ENCODE peak calls at places on chromosome 16, in seven cellular contexts. J is foreskin fibroblast; H is ovary; N is stomach; B is BE2C; D is transverse colon; F is CD8-positive, alpha-beta T cell. O is an unnamed sample.

GRCh38 chr16:89826531-89827382 is 1.5 kb upstream of the SPIRE2 start:
- DNase-seq in J (no peak), D (no peak), B (no peak), F (no peak), N (peak), H (no peak), O (no peak)

GRCh38 chr16:72092832-72093447 is 480 bp downstream of the TXNL4B start:
- DNase-seq in J (peak), D (no peak), B (no peak), N (no peak), F (no peak), H (no peak), O (peak)

GRCh38 chr16:84497836-84498610 is 6.4 kb downstream of the MEAK7 start:
- DNase-seq in F (no peak), B (no peak), J (no peak), H (no peak), N (no peak), D (no peak), O (no peak)

GRCh38 chr16:12801511-12802042 is 2.1 kb downstream of the CPPED1 start:
- DNase-seq in N (no peak), D (peak), J (peak), F (no peak), H (peak), B (no peak), O (peak)

GRCh38 chr16:81655474-81656162 is 123.5 kb upstream of the PLCG2 start:
- DNase-seq in H (no peak), J (no peak), B (no peak), D (no peak), F (no peak), N (no peak), O (no peak)

GRCh38 chr16:30049871-30050270 is 15.7 kb upstream of the ALDOA start:
- DNase-seq in F (no peak), D (no peak), B (no peak), N (no peak), H (no peak), J (no peak), O (no peak)

GRCh38 chr16:75264531-75264998 is 13.1 kb upstream of the BCAR1 start:
- DNase-seq in D (no peak), J (peak), F (no peak), H (peak), N (no peak), B (no peak), O (peak)

GRCh38 chr16:85928411-85928820 is 29.5 kb downstream of the IRF8 start:
- DNase-seq in N (no peak), F (no peak), D (peak), B (no peak), H (peak), J (peak), O (no peak)

GRCh38 chr16:14374451-14375131 is 255.5 kb downstream of the PARN start:
- DNase-seq in F (no peak), N (no peak), H (no peak), B (no peak), J (no peak), D (no peak), O (no peak)

GRCh38 chr16:76222087-76222486 is 55.1 kb upstream of the CNTNAP4 start:
- DNase-seq in F (no peak), D (no peak), H (no peak), B (no peak), N (no peak), J (no peak), O (no peak)

GRCh38 chr16:7998789-7999453 is 591.4 kb downstream of the TMEM114 start:
- DNase-seq in B (no peak), J (no peak), F (no peak), D (no peak), N (no peak), H (no peak), O (no peak)

GRCh38 chr16:27739606-27740357 is 189.8 kb downstream of the KATNIP start:
- DNase-seq in J (no peak), F (no peak), B (no peak), H (no peak), N (no peak), D (no peak), O (peak)

GRCh38 chr16:1677339-1677738 is 740 bp upstream of the JPT2 start:
- DNase-seq in N (no peak), F (no peak), H (no peak), D (no peak), B (no peak), J (no peak), O (no peak)

GRCh38 chr16:52212841-52213240 is 334.1 kb downstream of the TOX3 start:
- DNase-seq in F (no peak), H (no peak), N (no peak), B (no peak), J (no peak), D (no peak), O (no peak)

GRCh38 chr16:280552-280951 is at the start of gene ARHGDIG:
- DNase-seq in B (peak), J (no peak), D (no peak), H (no peak), N (no peak), F (no peak), O (no peak)

GRCh38 chr16:23420011-23420410 is 33.0 kb downstream of the COG7 start:
- DNase-seq in N (no peak), J (peak), H (no peak), F (no peak), D (no peak), B (no peak), O (peak)

GRCh38 chr16:49465661-49466528 is 92.3 kb downstream of the C16orf78 start:
- DNase-seq in H (peak), D (no peak), B (no peak), N (peak), F (no peak), J (no peak), O (no peak)

GRCh38 chr16:29665294-29666077 is 2.4 kb downstream of the SPN start:
- DNase-seq in J (no peak), F (peak), B (no peak), D (no peak), N (no peak), H (no peak), O (no peak)

GRCh38 chr16:9808210-9808609 is 374.0 kb downstream of the GRIN2A start:
- DNase-seq in F (no peak), J (no peak), D (no peak), B (no peak), N (no peak), H (no peak), O (no peak)

GRCh38 chr16:70428178-70428998 is 10.5 kb downstream of the ST3GAL2 start:
- DNase-seq in D (peak), B (peak), N (peak), F (no peak), J (peak), H (peak), O (peak)

GRCh38 chr16:27374231-27374793 is 27.7 kb upstream of the IL21R start:
- DNase-seq in N (no peak), J (no peak), B (no peak), D (no peak), F (no peak), H (no peak), O (no peak)

GRCh38 chr16:57150682-57151330 is 35.0 kb downstream of the PSME3IP1 start:
- DNase-seq in N (peak), H (no peak), D (no peak), F (no peak), B (no peak), J (no peak), O (peak)

GRCh38 chr16:51429041-51429440 is 278.0 kb upstream of the SALL1 start:
- DNase-seq in D (no peak), B (no peak), J (no peak), N (no peak), F (no peak), H (no peak), O (peak)

GRCh38 chr16:1150511-1150982 is 2.4 kb upstream of the CACNA1H start:
- DNase-seq in B (peak), J (peak), F (peak), N (no peak), D (no peak), H (peak), O (peak)

GRCh38 chr16:23640669-23640958 is 496 bp downstream of the PALB2 start:
- DNase-seq in B (no peak), N (no peak), F (no peak), D (no peak), J (peak), H (no peak), O (no peak)

GRCh38 chr16:27417047-27417671 is 15.2 kb downstream of the IL21R start:
- DNase-seq in J (no peak), H (no peak), F (no peak), N (no peak), B (no peak), D (no peak), O (no peak)

GRCh38 chr16:71341881-71342280 is 16.6 kb upstream of the CALB2 start:
- DNase-seq in F (no peak), B (no peak), J (no peak), H (no peak), D (no peak), N (no peak), O (no peak)

GRCh38 chr16:20236890-20237289 is 90.4 kb downstream of the GP2 start:
- DNase-seq in F (no peak), J (no peak), H (no peak), D (no peak), N (no peak), B (no peak), O (no peak)

GRCh38 chr16:80948886-80949502 is 57.7 kb downstream of the CMC2 start:
- DNase-seq in N (no peak), H (no peak), D (peak), F (no peak), J (peak), B (peak), O (peak)

GRCh38 chr16:56793504-56793903 is 63.6 kb downstream of the NUP93 start:
- DNase-seq in J (peak), F (no peak), B (peak), D (no peak), H (no peak), N (no peak), O (peak)

GRCh38 chr16:14284930-14285541 is 213.9 kb downstream of the MRTFB start:
- DNase-seq in J (peak), F (no peak), B (peak), N (peak), H (no peak), D (peak), O (peak)

GRCh38 chr16:63289834-63290460 is 1253.7 kb upstream of the CDH8 start:
- DNase-seq in J (no peak), B (peak), D (peak), H (no peak), F (no peak), N (peak), O (peak)

GRCh38 chr16:3171181-3171854 is 16.7 kb upstream of the OR1F1 start:
- DNase-seq in J (peak), N (no peak), B (peak), H (no peak), F (peak), D (no peak), O (no peak)
- H3K4me3 ChIP-seq in J (no peak), N (peak), B (peak), H (no peak), F (peak), D (no peak), O (peak)

DNA sequence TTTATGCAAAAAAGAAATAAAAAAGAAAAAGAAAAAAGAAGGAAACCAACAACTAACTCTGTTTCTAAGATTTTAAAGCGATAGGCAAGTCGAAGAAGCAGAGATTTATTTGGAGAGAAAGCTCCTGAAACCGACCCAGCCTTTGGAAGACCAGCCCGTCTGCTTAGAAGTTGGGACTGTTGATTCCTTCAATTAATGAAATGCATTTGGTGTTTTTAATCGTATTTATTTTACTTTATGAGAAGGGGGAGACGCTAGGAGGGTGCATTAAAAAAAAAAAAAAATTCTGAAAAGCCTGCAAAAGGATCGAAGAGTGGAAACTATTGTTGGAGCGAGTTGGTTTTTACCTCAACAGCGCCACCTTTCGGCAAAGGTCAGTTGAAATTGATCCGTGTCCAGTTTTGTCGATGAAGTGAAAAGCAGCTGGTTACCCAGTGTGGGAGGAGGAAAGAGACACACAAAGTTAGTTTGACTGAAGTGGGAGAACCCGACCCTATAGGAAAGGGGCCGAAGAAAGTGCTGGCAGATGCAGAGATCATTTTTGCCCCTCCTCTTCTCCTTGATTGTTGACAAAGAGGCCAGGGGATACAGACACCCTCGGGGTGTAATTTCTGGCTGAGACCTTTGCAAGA is 1.6 kb upstream of the MAF start:
- DNase-seq in J (peak), B (peak), F (peak), H (peak), D (peak), N (peak), O (peak)
- TF ChIP-seq CTCF in J (peak), B (peak), F (peak), H (peak), D (peak), N (no peak), O (peak)

GRCh38 chr16:22099256-22099975 is 7.1 kb downstream of the VWA3A start:
- DNase-seq in N (no peak), H (no peak), D (no peak), J (no peak), F (no peak), B (no peak), O (no peak)
- H3K4me3 ChIP-seq in N (no peak), H (no peak), D (no peak), J (no peak), F (no peak), B (no peak), O (no peak)

GRCh38 chr16:67170948-67171649 is 761 bp downstream of the NOL3 start:
- DNase-seq in F (no peak), J (peak), N (no peak), H (no peak), D (no peak), B (no peak), O (no peak)

GRCh38 chr16:67173323-67173722 is 3.0 kb downstream of the NOL3 start:
- DNase-seq in N (no peak), J (no peak), D (no peak), F (no peak), H (no peak), B (no peak), O (no peak)

GRCh38 chr16:67174706-67175231 is 4.4 kb downstream of the NOL3 start:
- DNase-seq in D (no peak), J (no peak), N (no peak), B (no peak), H (peak), F (no peak), O (no peak)

GRCh38 chr16:67176662-67177061 is 6.3 kb downstream of the NOL3 start:
- DNase-seq in B (no peak), F (no peak), H (no peak), N (no peak), D (no peak), J (no peak), O (no peak)

DNA sequence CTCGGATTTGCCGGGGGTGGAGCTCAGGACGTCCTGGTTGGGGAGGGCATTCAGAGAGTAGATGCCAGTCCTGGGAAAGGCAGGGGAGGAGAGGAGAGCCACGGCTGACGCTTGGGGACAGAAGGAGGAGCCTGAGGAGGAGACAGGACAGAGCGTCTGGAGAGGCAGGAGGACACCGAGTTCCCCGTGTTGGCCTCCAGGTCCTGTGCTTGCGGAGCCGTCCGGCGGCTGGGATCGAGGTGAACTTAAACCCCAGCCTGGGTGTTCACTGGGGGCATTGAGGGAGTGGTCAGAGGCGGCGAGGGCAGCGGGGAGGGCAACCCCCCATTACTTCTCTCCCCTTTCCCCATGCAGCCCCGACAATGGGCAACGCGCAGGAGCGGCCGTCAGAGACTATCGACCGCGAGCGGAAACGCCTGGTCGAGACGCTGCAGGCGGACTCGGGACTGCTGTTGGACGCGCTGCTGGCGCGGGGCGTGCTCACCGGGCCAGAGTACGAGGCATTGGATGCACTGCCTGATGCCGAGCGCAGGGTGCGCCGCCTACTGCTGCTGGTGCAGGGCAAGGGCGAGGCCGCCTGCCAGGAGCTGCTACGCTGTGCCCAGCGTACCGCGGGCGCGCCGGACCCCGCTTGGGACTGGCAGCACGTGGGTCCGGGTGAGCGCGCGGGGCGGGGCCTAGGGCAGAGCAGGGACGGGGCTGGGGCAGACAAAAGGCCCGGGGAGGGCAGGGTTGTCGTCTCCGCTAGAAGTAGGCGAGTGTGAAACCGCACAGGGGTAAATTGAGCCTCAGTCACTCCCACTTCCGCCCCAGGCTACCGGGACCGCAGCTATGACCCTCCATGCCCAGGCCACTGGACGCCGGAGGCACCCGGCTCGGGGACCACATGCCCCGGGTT is 3.7 kb downstream of the NOL3 start:
- DNase-seq in N (peak), J (peak), F (peak), B (peak), D (peak), H (peak), O (peak)
- TF ChIP-seq CTCF in N (no peak), J (peak), F (peak), B (peak), D (peak), H (no peak), O (peak)

DNA sequence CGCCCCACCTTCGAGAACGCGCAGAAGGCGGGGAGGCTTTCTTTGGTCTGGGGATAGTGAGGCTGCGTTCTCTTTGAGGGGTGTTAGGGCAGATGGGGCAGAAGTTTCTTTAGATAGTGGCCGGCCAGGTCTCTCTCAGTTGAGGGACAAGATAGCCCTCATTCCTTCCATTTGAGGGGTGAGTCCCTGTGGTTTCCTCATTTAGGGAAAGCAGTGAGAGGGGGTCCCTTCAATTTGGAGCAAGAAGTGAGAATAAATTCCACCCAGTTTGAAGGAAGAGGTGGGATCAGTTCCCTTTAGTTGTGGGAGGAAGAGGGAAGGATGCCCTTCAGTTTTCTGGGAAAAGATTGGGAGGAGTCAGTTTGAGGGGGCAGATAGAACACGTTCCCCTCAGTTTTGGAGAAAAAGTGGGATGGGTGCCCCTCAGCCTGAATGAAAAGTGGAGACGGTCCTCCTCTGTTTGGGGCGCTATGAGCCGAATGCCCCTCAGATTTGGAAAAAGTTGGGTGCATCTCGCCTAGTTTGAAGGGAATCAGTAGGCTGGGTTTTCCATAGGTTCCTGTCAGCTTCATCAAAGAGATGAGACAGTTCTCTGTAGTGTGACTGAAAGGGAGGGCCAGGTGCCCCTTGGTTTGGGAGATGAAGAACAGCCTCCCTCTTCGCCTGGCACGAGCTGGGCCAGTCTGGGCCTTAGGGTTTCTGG is 568 bp upstream of the FHOD1 start:
- DNase-seq in D (no peak), B (no peak), H (no peak), N (no peak), J (no peak), F (no peak), O (no peak)
- H3K4me3 ChIP-seq in D (peak), B (peak), H (peak), N (peak), J (peak), F (peak), O (peak)

GRCh38 chr16:55701442-55702319 is 45.9 kb downstream of the SLC6A2 start:
- DNase-seq in D (peak), N (peak), B (peak), H (peak), F (no peak), J (peak), O (peak)
- TF ChIP-seq CTCF in D (peak), N (no peak), B (peak), H (no peak), F (no peak), J (peak), O (peak)

DNA sequence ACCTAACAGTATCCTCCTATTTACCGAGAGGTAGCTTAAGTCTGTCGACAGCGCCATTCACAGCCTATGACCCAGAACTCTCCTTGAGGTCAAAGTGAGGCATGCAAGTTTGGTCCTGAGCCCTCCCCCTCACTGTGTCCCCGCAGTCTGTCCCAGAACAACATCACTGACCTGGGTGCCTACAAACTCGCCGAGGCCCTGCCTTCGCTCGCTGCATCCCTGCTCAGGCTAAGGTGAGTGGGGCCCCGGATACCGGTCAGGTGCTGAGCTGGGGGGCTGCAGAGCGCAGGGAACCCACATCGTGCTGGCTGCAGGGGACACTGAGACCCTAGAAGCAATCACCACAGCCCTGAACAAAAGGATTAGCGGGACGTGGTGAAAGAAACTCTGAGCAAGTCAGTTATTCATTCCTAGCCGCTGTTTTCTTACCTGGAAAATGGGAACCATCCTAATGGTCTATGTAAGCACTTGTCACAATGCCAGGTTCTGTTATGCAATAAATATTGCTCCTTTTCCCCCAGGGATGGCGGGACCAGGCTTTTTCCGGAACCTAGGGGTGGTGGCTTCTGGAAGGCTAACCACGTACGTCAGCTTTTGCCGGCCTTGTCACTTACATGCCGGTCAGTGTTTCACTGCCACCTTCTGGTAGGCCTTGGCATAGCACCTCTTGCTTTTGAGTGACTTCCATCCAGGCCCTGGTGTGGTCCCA is 23.8 kb downstream of the DEXI start:
- DNase-seq in F (peak), D (peak), H (peak), N (peak), J (peak), B (peak), O (peak)
- H3K4me3 ChIP-seq in F (no peak), D (no peak), H (no peak), N (peak), J (peak), B (no peak), O (peak)

O was measured in astrocyte of the spinal cord.